ENCODE peak calls at places on chromosomes 1 and 21, in four cellular contexts. M is fibroblast of lung, D is ovary, X is psoas muscle. P is an unnamed sample.

GRCh38 chr1:230215049-230215448 is 148.0 kb downstream of the GALNT2 start:
- DNase-seq in D (peak; percentile 67), X (peak; percentile 79), M (peak; percentile 76), P (no peak)

GRCh38 chr1:240998441-240999015 is 358.5 kb downstream of the RGS7 start:
- DNase-seq in D (no peak), X (no peak), M (no peak), P (no peak)

GRCh38 chr1:16903054-16903453 is 7.3 kb downstream of the RNU1-2 start:
- DNase-seq in M (peak; percentile 47), X (no peak), D (no peak), P (no peak)

GRCh38 chr1:110756506-110756905 is 81.8 kb upstream of the KCNA3 start:
- DNase-seq in D (no peak), M (peak; percentile 10), X (peak; percentile 60), P (no peak)

GRCh38 chr1:66364578-66365391 is 169.2 kb upstream of the SGIP1 start:
- DNase-seq in X (no peak), M (no peak), D (no peak), P (no peak)

GRCh38 chr1:5597991-5598823 is 394.0 kb downstream of the NPHP4 start:
- DNase-seq in D (no peak), M (no peak), X (no peak), P (peak; percentile 58)

GRCh38 chr1:66553846-66554245 is 19.9 kb downstream of the SGIP1 start:
- DNase-seq in X (no peak), D (no peak), M (no peak), P (no peak)

GRCh38 chr1:197272791-197273190 is 4.7 kb downstream of the CRB1 start:
- DNase-seq in X (no peak), D (no peak), M (no peak), P (no peak)

GRCh38 chr1:154418062-154418897 is 13.1 kb downstream of the IL6R start:
- DNase-seq in M (no peak), D (peak; percentile 62), X (peak; percentile 90), P (peak; percentile 79)

GRCh38 chr1:44220755-44221154 is 7.5 kb downstream of the DMAP1 start:
- DNase-seq in M (no peak), D (no peak), X (no peak), P (no peak)

GRCh38 chr1:36154765-36155559 is 998 bp upstream of the MAP7D1 start:
- DNase-seq in M (no peak), X (peak; percentile 76), D (peak; percentile 72), P (no peak)

GRCh38 chr1:231421616-231421970 is 494 bp downstream of the EGLN1 start:
- DNase-seq in M (peak; percentile 42), D (peak; percentile 52), X (peak; percentile 73), P (peak; percentile 76)

GRCh38 chr1:235998812-235999211 is 66.1 kb downstream of the NID1 start:
- DNase-seq in D (no peak), M (no peak), X (no peak), P (peak; percentile 47)

GRCh38 chr1:91809267-91809666 is 76.7 kb downstream of the TGFBR3 start:
- DNase-seq in D (no peak), X (no peak), M (no peak), P (no peak)

GRCh38 chr1:198601936-198602889 is 36.6 kb upstream of the PTPRC start:
- DNase-seq in D (no peak), X (no peak), M (no peak), P (no peak)

GRCh38 chr21:44875341-44875740 is 1.9 kb upstream of the PTTG1IP start:
- DNase-seq in D (no peak), X (no peak), M (peak; percentile 69), P (no peak)

GRCh38 chr1:91846007-91846620 is 39.8 kb downstream of the TGFBR3 start:
- DNase-seq in M (peak; percentile 83), X (no peak), D (no peak), P (no peak)

GRCh38 chr1:33515112-33515511 is 42.7 kb downstream of the ZSCAN20 start:
- DNase-seq in D (no peak), X (no peak), M (no peak), P (no peak)

GRCh38 chr1:27724961-27725373 is 794 bp upstream of the FAM76A start:
- DNase-seq in D (peak; percentile 56), M (peak; percentile 2), X (peak; percentile 55), P (peak; percentile 66)

GRCh38 chr1:7860130-7860529 is 7.3 kb upstream of the UTS2 start:
- DNase-seq in D (no peak), M (no peak), X (no peak), P (no peak)

GRCh38 chr1:6603851-6604558 is 1.3 kb upstream of the KLHL21 start:
- DNase-seq in X (peak; percentile 89), D (peak; percentile 77), M (peak; percentile 83), P (peak; percentile 59)

GRCh38 chr1:175841613-175842234 is 98.3 kb upstream of the TNR start:
- DNase-seq in M (no peak), D (no peak), X (no peak), P (no peak)

GRCh38 chr1:20216574-20216973 is 30.3 kb upstream of the PLA2G2C start:
- DNase-seq in M (peak; percentile 20), X (no peak), D (no peak), P (no peak)

GRCh38 chr1:23545851-23546250 is 13.4 kb downstream of the ID3 start:
- DNase-seq in D (no peak), M (no peak), X (no peak), P (no peak)

GRCh38 chr21:26587621-26588260 is 14.7 kb upstream of the CYYR1 start:
- DNase-seq in M (peak; percentile 92), X (no peak), D (no peak), P (no peak)

GRCh38 chr1:170687625-170688024 is 23.7 kb downstream of the PRRX1 start:
- DNase-seq in M (no peak), D (no peak), X (no peak), P (no peak)

GRCh38 chr1:154353460-154353904 is 28.2 kb downstream of the ATP8B2 start:
- DNase-seq in X (no peak), M (peak; percentile 63), D (no peak), P (no peak)

GRCh38 chr21:28663111-28663693 is 329.5 kb downstream of the LTN1 start:
- DNase-seq in D (no peak), X (no peak), M (no peak), P (no peak)

GRCh38 chr1:14740466-14740865 is 142.0 kb downstream of the KAZN start:
- DNase-seq in D (no peak), M (no peak), X (no peak), P (no peak)

DNA sequence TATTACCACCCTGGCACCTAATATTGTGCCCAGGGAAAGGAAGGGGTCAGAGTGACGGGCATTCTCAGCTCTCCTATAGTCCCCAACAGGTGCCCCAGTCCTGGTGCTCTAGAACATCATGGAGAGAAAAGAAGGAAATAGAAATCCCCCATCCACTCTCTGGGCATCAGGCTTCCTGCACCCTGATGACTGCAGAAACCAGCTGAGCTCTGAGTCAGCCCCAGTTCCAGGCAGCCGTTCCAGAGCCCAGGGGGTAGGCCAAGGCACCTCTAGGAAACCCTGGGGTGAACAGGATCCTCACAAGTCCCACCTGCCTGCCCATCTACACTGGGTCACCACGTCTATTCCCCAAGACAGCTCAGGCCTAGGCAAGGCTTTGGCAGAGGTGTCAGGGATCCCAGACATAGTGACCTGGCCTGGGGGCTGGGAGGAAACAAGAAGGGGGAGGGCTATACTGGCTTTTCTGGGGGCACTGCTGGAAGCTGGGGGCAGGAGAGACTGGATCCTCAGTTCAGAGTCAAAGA is 709 bp downstream of the NECTIN4 start:
- DNase-seq in M (no peak), D (no peak), X (peak; percentile 26), P (no peak)
- H3K27me3 ChIP-seq in M (no peaks in the 10 kb centered on the region), D (no peaks in the 10 kb centered on the region), X (no peaks in the 10 kb centered on the region), P (no peaks in the 10 kb centered on the region)

GRCh38 chr1:53062731-53063591 is 948 bp downstream of the PODN start:
- DNase-seq in M (no peak), X (no peak), D (peak; percentile 50), P (no peak)
- H3K27ac ChIP-seq in M (no peak overlapping the region), X (no peak overlapping the region), D (peak overlapping the region; percentile 94), P (peak overlapping the region; percentile 45)

GRCh38 chr1:61187380-61188086 is 105.2 kb downstream of the NFIA start:
- DNase-seq in X (no peak), D (no peak), M (no peak), P (no peak)

GRCh38 chr1:61184035-61184713 is 101.8 kb downstream of the NFIA start:
- DNase-seq in X (peak; percentile 97), M (peak; percentile 94), D (peak; percentile 94), P (peak; percentile 75)

GRCh38 chr1:61183471-61184034 is 101.2 kb downstream of the NFIA start:
- DNase-seq in M (peak; percentile 78), D (peak; percentile 55), X (no peak), P (no peak)

GRCh38 chr1:61184714-61185106 is 102.3 kb downstream of the NFIA start:
- DNase-seq in D (no peak), M (no peak), X (no peak), P (no peak)

GRCh38 chr1:61186753-61187152 is 104.4 kb downstream of the NFIA start:
- DNase-seq in X (no peak), M (no peak), D (no peak), P (no peak)
- H3K4me1 ChIP-seq in X (peaks cover 70% of the 10 kb centered on the region), M (peaks cover 9% of the 10 kb centered on the region), D (peaks cover 6% of the 10 kb centered on the region), P (peaks cover 9% of the 10 kb centered on the region)

GRCh38 chr1:228062812-228063211 is 19.7 kb upstream of the ARF1 start:
- DNase-seq in M (no peak), D (no peak), X (peak; percentile 29), P (no peak)
- H3K27me3 ChIP-seq in M (peaks cover 17% of the 10 kb centered on the region), D (peaks cover 3% of the 10 kb centered on the region), X (no peaks in the 10 kb centered on the region), P (peaks cover 34% of the 10 kb centered on the region)

DNA sequence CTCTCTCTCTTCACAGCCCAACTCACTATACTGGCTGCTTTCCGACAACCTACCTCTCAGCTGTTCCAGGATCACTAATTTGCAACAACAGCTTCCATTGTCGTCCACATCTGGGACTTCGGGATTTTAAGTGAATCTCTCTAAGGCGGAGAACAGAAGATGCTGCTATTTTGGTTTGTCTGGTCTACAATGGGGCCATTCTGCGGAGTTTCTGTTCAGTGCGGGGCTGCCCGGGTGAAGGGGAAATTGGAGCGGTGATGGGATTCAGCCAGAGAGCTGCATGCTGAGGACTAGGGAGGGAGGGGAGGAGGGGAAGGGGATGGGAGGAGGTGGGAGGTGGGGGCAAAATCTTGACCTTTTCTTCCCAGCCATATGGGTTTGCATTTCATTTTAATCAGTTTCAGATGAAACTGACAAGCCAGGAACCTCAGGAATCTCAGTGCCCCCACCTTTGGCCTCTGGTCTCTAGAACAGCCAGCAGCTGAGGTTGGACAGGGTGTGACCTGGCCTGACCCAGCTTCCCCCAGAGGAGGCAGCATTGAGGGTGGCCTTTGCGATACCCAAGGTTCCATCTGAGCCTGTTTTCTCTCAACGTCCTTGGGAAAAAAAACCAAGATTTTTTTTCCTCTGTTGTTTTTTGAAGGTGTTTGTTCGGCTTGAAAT is 6.9 kb upstream of the SRP9 start:
- DNase-seq in D (peak; percentile 39), X (no peak), M (no peak), P (no peak)
- H3K27ac ChIP-seq in D (no peak overlapping the region), X (no peak overlapping the region), M (no peak overlapping the region), P (no peak overlapping the region)